ENCODE peak calls at places on chromosomes 13 and 19, in nine cellular contexts. D is substantia nigra; J is HEK293T; B is glutamatergic neuron; W is psoas muscle; V is fibroblast of lung; C is fibroblast of the aortic adventitia; L is NCI-H2171 treated with DMSO at 0.1 percent for 48 hours; O is activated naive CD8-positive, alpha-beta T cell treated with anti-CD3 and anti-CD28 coated beads for 36 hours. I is an unnamed sample.

GRCh38 chr19:16076958-16077611 is 790 bp downstream of the TPM4 start:
- DNase-seq in D (peak), J (peak), B (peak), W (peak), V (peak), C (no peak), L (peak), O (no peak), I (no peak)

GRCh38 chr19:47608908-47609879 is at the start of gene BICRA:
- DNase-seq in D (peak), J (peak), B (peak), W (peak), V (peak), C (peak), L (peak), O (peak), I (peak)

GRCh38 chr13:40920826-40921225 is 98.3 kb downstream of the ELF1 start:
- DNase-seq in D (no peak), J (no peak), B (no peak), W (no peak), V (peak), C (peak), L (no peak), O (no peak), I (no peak)

GRCh38 chr13:86095351-86095750 is 296.1 kb upstream of the SLITRK6 start:
- DNase-seq in D (no peak), J (no peak), B (no peak), W (no peak), V (no peak), C (no peak), L (no peak), O (no peak), I (no peak)

GRCh38 chr19:1969176-1970002 is 28.4 kb downstream of the CSNK1G2 start:
- DNase-seq in D (no peak), J (no peak), B (no peak), W (no peak), V (no peak), C (no peak), L (no peak), O (no peak), I (no peak)

GRCh38 chr13:80604094-80604493 is 263.2 kb upstream of the SPRY2 start:
- DNase-seq in D (no peak), J (peak), B (no peak), W (no peak), V (no peak), C (peak), L (no peak), O (no peak), I (no peak)

GRCh38 chr13:70390968-70391367 is 282.7 kb upstream of the KLHL1 start:
- DNase-seq in D (no peak), J (no peak), B (no peak), W (no peak), V (no peak), C (no peak), L (peak), O (no peak), I (no peak)

GRCh38 chr13:90979059-90979458 is 368.4 kb upstream of the MIR17HG start:
- DNase-seq in D (no peak), J (no peak), B (no peak), W (no peak), V (peak), C (no peak), L (no peak), O (no peak), I (no peak)

GRCh38 chr19:38266981-38267597 is 2.7 kb downstream of the SPINT2 start:
- DNase-seq in D (no peak), J (no peak), B (no peak), W (no peak), V (peak), C (peak), L (peak), O (no peak), I (no peak)

GRCh38 chr19:16626796-16627193 is 1.2 kb downstream of the MED26 start:
- DNase-seq in D (no peak), J (no peak), B (no peak), W (peak), V (no peak), C (no peak), L (no peak), O (peak), I (no peak)

GRCh38 chr13:40518481-40518882 is 148.0 kb downstream of the FOXO1 start:
- DNase-seq in D (no peak), J (no peak), B (no peak), W (no peak), V (no peak), C (no peak), L (peak), O (peak), I (no peak)

GRCh38 chr13:111216166-111216960 is 101.3 kb downstream of the ARHGEF7 start:
- DNase-seq in D (no peak), J (peak), B (peak), W (peak), V (peak), C (peak), L (peak), O (peak), I (peak)

GRCh38 chr19:13017306-13018036 is 22.2 kb downstream of the NFIX start:
- DNase-seq in D (no peak), J (no peak), B (no peak), W (no peak), V (peak), C (peak), L (no peak), O (no peak), I (no peak)

GRCh38 chr13:50685491-50685890 is 158.0 kb downstream of the DLEU7 start:
- DNase-seq in D (peak), J (no peak), B (no peak), W (peak), V (peak), C (peak), L (peak), O (no peak), I (no peak)

GRCh38 chr19:13794752-13795589 is at the start of gene ZSWIM4:
- DNase-seq in D (peak), J (peak), B (peak), W (peak), V (peak), C (peak), L (peak), O (peak), I (peak)

GRCh38 chr19:17555929-17556813 is 722 bp downstream of the COLGALT1 start:
- DNase-seq in D (peak), J (no peak), B (peak), W (peak), V (peak), C (peak), L (peak), O (no peak), I (peak)

GRCh38 chr13:32897296-32897695 is 118.9 kb upstream of the KL start:
- DNase-seq in D (no peak), J (no peak), B (no peak), W (no peak), V (no peak), C (no peak), L (no peak), O (no peak), I (no peak)

GRCh38 chr13:85755123-85755522 is 44.1 kb downstream of the SLITRK6 start:
- DNase-seq in D (no peak), J (no peak), B (no peak), W (no peak), V (no peak), C (peak), L (no peak), O (no peak), I (no peak)

GRCh38 chr13:76350399-76350798 is 535.8 kb downstream of the KCTD12 start:
- DNase-seq in D (no peak), J (no peak), B (no peak), W (no peak), V (peak), C (peak), L (no peak), O (no peak), I (no peak)

GRCh38 chr19:18742838-18743237 is 48.3 kb downstream of the COMP start:
- DNase-seq in D (no peak), J (no peak), B (no peak), W (no peak), V (no peak), C (no peak), L (no peak), O (no peak), I (no peak)

GRCh38 chr13:48156466-48156865 is 61.6 kb upstream of the MED4 start:
- DNase-seq in D (no peak), J (no peak), B (peak), W (no peak), V (no peak), C (no peak), L (peak), O (peak), I (no peak)

GRCh38 chr19:13055213-13056051 is 47.2 kb downstream of the LYL1 start:
- DNase-seq in D (peak), J (no peak), B (peak), W (peak), V (peak), C (peak), L (no peak), O (no peak), I (peak)

GRCh38 chr13:102758842-102759241 is 14.7 kb downstream of the TEX30 start:
- DNase-seq in D (no peak), J (no peak), B (no peak), W (no peak), V (no peak), C (no peak), L (no peak), O (no peak), I (no peak)

GRCh38 chr19:16384688-16385087 is 60.1 kb downstream of the KLF2 start:
- DNase-seq in D (no peak), J (no peak), B (no peak), W (peak), V (no peak), C (no peak), L (no peak), O (no peak), I (no peak)

GRCh38 chr19:50739841-50740426 is 16.8 kb downstream of the CLEC11A start:
- DNase-seq in D (no peak), J (no peak), B (no peak), W (no peak), V (no peak), C (no peak), L (no peak), O (no peak), I (no peak)

GRCh38 chr19:18845961-18846360 is 14.2 kb downstream of the UPF1 start:
- DNase-seq in D (no peak), J (no peak), B (no peak), W (peak), V (no peak), C (no peak), L (no peak), O (no peak), I (no peak)

GRCh38 chr13:68380041-68380973 is 1150.2 kb upstream of the PCDH9 start:
- DNase-seq in D (no peak), J (no peak), B (no peak), W (no peak), V (no peak), C (no peak), L (no peak), O (no peak), I (no peak)

GRCh38 chr19:34989248-34989797 is 10.8 kb upstream of the GRAMD1A start:
- DNase-seq in D (no peak), J (no peak), B (no peak), W (peak), V (no peak), C (no peak), L (no peak), O (no peak), I (no peak)

GRCh38 chr19:54481326-54481930 is 8.3 kb upstream of the CDC42EP5 start:
- DNase-seq in D (no peak), J (peak), B (peak), W (no peak), V (peak), C (peak), L (peak), O (peak), I (peak)

GRCh38 chr13:50616101-50616500 is 227.4 kb downstream of the DLEU7 start:
- DNase-seq in D (no peak), J (no peak), B (no peak), W (no peak), V (peak), C (peak), L (no peak), O (no peak), I (no peak)

I was measured in DMS79.